ENCODE peak calls at places on chromosome 4, in seven cellular contexts. One of them, this sample, is unnamed.

GRCh38 chr4:140579278-140579677 is 10.5 kb upstream of the UCP1 start:
- DNase-seq in endothelial cell of umbilical vein: no peak
- DNase-seq in epithelial cell of esophagus: no peak
- DNase-seq in tibial artery: no peak
- DNase-seq in immature natural killer cell: no peak
- DNase-seq in GM04504: no peak
- DNase-seq in mesothelial cell of epicardium: no peak
- DNase-seq in this sample: no peak

GRCh38 chr4:72094054-72094780 is 62.4 kb downstream of the NPFFR2 start:
- DNase-seq in endothelial cell of umbilical vein: no peak
- DNase-seq in mesothelial cell of epicardium: no peak
- DNase-seq in immature natural killer cell: no peak
- DNase-seq in epithelial cell of esophagus: no peak
- DNase-seq in tibial artery: peak; percentile 21
- DNase-seq in GM04504: no peak
- DNase-seq in this sample: no peak

GRCh38 chr4:184364100-184364921 is 110.0 kb downstream of the IRF2 start:
- DNase-seq in immature natural killer cell: peak; percentile 48
- DNase-seq in tibial artery: no peak
- DNase-seq in endothelial cell of umbilical vein: no peak
- DNase-seq in epithelial cell of esophagus: no peak
- DNase-seq in GM04504: no peak
- DNase-seq in mesothelial cell of epicardium: no peak
- DNase-seq in this sample: no peak

GRCh38 chr4:8580321-8581093 is at the start of gene GPR78:
- DNase-seq in immature natural killer cell: peak; percentile 20
- DNase-seq in endothelial cell of umbilical vein: peak; percentile 36
- DNase-seq in tibial artery: no peak
- DNase-seq in mesothelial cell of epicardium: peak; percentile 95
- DNase-seq in GM04504: no peak
- DNase-seq in epithelial cell of esophagus: peak; percentile 19
- DNase-seq in this sample: no peak

GRCh38 chr4:7075962-7076693 is 8.3 kb upstream of the GRPEL1 start:
- DNase-seq in mesothelial cell of epicardium: no peak
- DNase-seq in immature natural killer cell: no peak
- DNase-seq in GM04504: peak; percentile 10
- DNase-seq in tibial artery: no peak
- DNase-seq in epithelial cell of esophagus: no peak
- DNase-seq in endothelial cell of umbilical vein: no peak
- DNase-seq in this sample: no peak

GRCh38 chr4:110196871-110197420 is 1.5 kb downstream of the ELOVL6 start:
- DNase-seq in tibial artery: peak; percentile 37
- DNase-seq in endothelial cell of umbilical vein: peak; percentile 55
- DNase-seq in epithelial cell of esophagus: peak; percentile 47
- DNase-seq in mesothelial cell of epicardium: peak; percentile 67
- DNase-seq in GM04504: no peak
- DNase-seq in immature natural killer cell: peak; percentile 61
- DNase-seq in this sample: peak; percentile 84

GRCh38 chr4:46432923-46433322 is 43.0 kb upstream of the GABRA2 start:
- DNase-seq in GM04504: no peak
- DNase-seq in endothelial cell of umbilical vein: no peak
- DNase-seq in tibial artery: no peak
- DNase-seq in mesothelial cell of epicardium: no peak
- DNase-seq in epithelial cell of esophagus: peak; percentile 6
- DNase-seq in immature natural killer cell: no peak
- DNase-seq in this sample: no peak

GRCh38 chr4:100106982-100107381 is 83.3 kb downstream of the DDIT4L start:
- DNase-seq in immature natural killer cell: peak; percentile 53
- DNase-seq in mesothelial cell of epicardium: no peak
- DNase-seq in epithelial cell of esophagus: no peak
- DNase-seq in tibial artery: no peak
- DNase-seq in endothelial cell of umbilical vein: no peak
- DNase-seq in GM04504: no peak
- DNase-seq in this sample: no peak

GRCh38 chr4:121799208-121799823 is 1.8 kb upstream of the EXOSC9 start:
- DNase-seq in GM04504: no peak
- DNase-seq in mesothelial cell of epicardium: no peak
- DNase-seq in endothelial cell of umbilical vein: no peak
- DNase-seq in immature natural killer cell: no peak
- DNase-seq in tibial artery: no peak
- DNase-seq in epithelial cell of esophagus: no peak
- DNase-seq in this sample: no peak

GRCh38 chr4:15653864-15654391 is 1.2 kb downstream of the FBXL5 start:
- DNase-seq in mesothelial cell of epicardium: no peak
- DNase-seq in immature natural killer cell: no peak
- DNase-seq in tibial artery: no peak
- DNase-seq in endothelial cell of umbilical vein: peak; percentile 72
- DNase-seq in GM04504: no peak
- DNase-seq in epithelial cell of esophagus: peak; percentile 46
- DNase-seq in this sample: no peak

GRCh38 chr4:161949941-161950725 is 213.7 kb downstream of the FSTL5 start:
- DNase-seq in immature natural killer cell: no peak
- DNase-seq in endothelial cell of umbilical vein: no peak
- DNase-seq in mesothelial cell of epicardium: no peak
- DNase-seq in tibial artery: no peak
- DNase-seq in epithelial cell of esophagus: peak; percentile 65
- DNase-seq in GM04504: no peak
- DNase-seq in this sample: no peak

GRCh38 chr4:112931001-112931400 is 118.5 kb upstream of the ANK2 start:
- DNase-seq in immature natural killer cell: no peak
- DNase-seq in mesothelial cell of epicardium: no peak
- DNase-seq in GM04504: no peak
- DNase-seq in endothelial cell of umbilical vein: no peak
- DNase-seq in epithelial cell of esophagus: no peak
- DNase-seq in tibial artery: no peak
- DNase-seq in this sample: no peak

GRCh38 chr4:100493756-100494155 is 24.1 kb downstream of the EMCN start:
- DNase-seq in epithelial cell of esophagus: peak; percentile 3
- DNase-seq in GM04504: peak; percentile 9
- DNase-seq in mesothelial cell of epicardium: no peak
- DNase-seq in tibial artery: no peak
- DNase-seq in immature natural killer cell: no peak
- DNase-seq in endothelial cell of umbilical vein: peak; percentile 24
- DNase-seq in this sample: no peak

GRCh38 chr4:150010525-150011126 is 67.6 kb upstream of the DCLK2 start:
- DNase-seq in GM04504: no peak
- DNase-seq in tibial artery: peak; percentile 36
- DNase-seq in endothelial cell of umbilical vein: peak; percentile 69
- DNase-seq in immature natural killer cell: no peak
- DNase-seq in epithelial cell of esophagus: peak; percentile 72
- DNase-seq in mesothelial cell of epicardium: peak; percentile 43
- DNase-seq in this sample: no peak

GRCh38 chr4:25672756-25673155 is 17.1 kb downstream of the SLC34A2 start:
- DNase-seq in mesothelial cell of epicardium: no peak
- DNase-seq in immature natural killer cell: no peak
- DNase-seq in epithelial cell of esophagus: no peak
- DNase-seq in endothelial cell of umbilical vein: no peak
- DNase-seq in tibial artery: no peak
- DNase-seq in GM04504: no peak
- DNase-seq in this sample: no peak

GRCh38 chr4:116925900-116926457 is 159.4 kb downstream of the TRAM1L1 start:
- DNase-seq in epithelial cell of esophagus: peak; percentile 15
- DNase-seq in mesothelial cell of epicardium: peak; percentile 66
- DNase-seq in endothelial cell of umbilical vein: no peak
- DNase-seq in immature natural killer cell: no peak
- DNase-seq in GM04504: no peak
- DNase-seq in tibial artery: no peak
- DNase-seq in this sample: no peak

GRCh38 chr4:140037353-140038030 is 116.5 kb downstream of the MAML3 start:
- DNase-seq in epithelial cell of esophagus: peak; percentile 93
- DNase-seq in GM04504: no peak
- DNase-seq in mesothelial cell of epicardium: no peak
- DNase-seq in endothelial cell of umbilical vein: peak; percentile 93
- DNase-seq in immature natural killer cell: no peak
- DNase-seq in tibial artery: no peak
- DNase-seq in this sample: no peak

GRCh38 chr4:173450281-173450680 is 51.4 kb upstream of the SCRG1 start:
- DNase-seq in epithelial cell of esophagus: peak; percentile 5
- DNase-seq in endothelial cell of umbilical vein: no peak
- DNase-seq in immature natural killer cell: no peak
- DNase-seq in GM04504: no peak
- DNase-seq in mesothelial cell of epicardium: no peak
- DNase-seq in tibial artery: no peak
- DNase-seq in this sample: no peak

GRCh38 chr4:77699731-77700210 is 94.2 kb downstream of the CXCL13 start:
- DNase-seq in GM04504: peak; percentile 51
- DNase-seq in mesothelial cell of epicardium: no peak
- DNase-seq in immature natural killer cell: no peak
- DNase-seq in tibial artery: no peak
- DNase-seq in epithelial cell of esophagus: peak; percentile 82
- DNase-seq in endothelial cell of umbilical vein: peak; percentile 87
- DNase-seq in this sample: no peak

GRCh38 chr4:75180790-75181776 is 248.2 kb downstream of the PARM1 start:
- DNase-seq in epithelial cell of esophagus: peak; percentile 22
- DNase-seq in immature natural killer cell: no peak
- DNase-seq in GM04504: no peak
- DNase-seq in endothelial cell of umbilical vein: no peak
- DNase-seq in tibial artery: no peak
- DNase-seq in mesothelial cell of epicardium: no peak
- DNase-seq in this sample: no peak

GRCh38 chr4:73862357-73862756 is 6.8 kb upstream of the CXCL1 start:
- DNase-seq in mesothelial cell of epicardium: no peak
- DNase-seq in tibial artery: no peak
- DNase-seq in epithelial cell of esophagus: peak; percentile 39
- DNase-seq in endothelial cell of umbilical vein: peak; percentile 17
- DNase-seq in immature natural killer cell: no peak
- DNase-seq in GM04504: no peak
- DNase-seq in this sample: no peak

GRCh38 chr4:125388653-125389052 is 73.9 kb downstream of the FAT4 start:
- DNase-seq in immature natural killer cell: no peak
- DNase-seq in GM04504: peak; percentile 42
- DNase-seq in endothelial cell of umbilical vein: peak; percentile 82
- DNase-seq in epithelial cell of esophagus: peak; percentile 71
- DNase-seq in tibial artery: no peak
- DNase-seq in mesothelial cell of epicardium: no peak
- DNase-seq in this sample: no peak

GRCh38 chr4:173014113-173014558 is 154.5 kb upstream of the GALNT7 start:
- DNase-seq in tibial artery: no peak
- DNase-seq in endothelial cell of umbilical vein: peak; percentile 85
- DNase-seq in immature natural killer cell: no peak
- DNase-seq in GM04504: no peak
- DNase-seq in epithelial cell of esophagus: peak; percentile 90
- DNase-seq in mesothelial cell of epicardium: no peak
- DNase-seq in this sample: no peak

GRCh38 chr4:26884486-26884988 is 23.9 kb downstream of the STIM2 start:
- DNase-seq in mesothelial cell of epicardium: no peak
- DNase-seq in epithelial cell of esophagus: no peak
- DNase-seq in immature natural killer cell: peak; percentile 59
- DNase-seq in tibial artery: no peak
- DNase-seq in GM04504: no peak
- DNase-seq in endothelial cell of umbilical vein: no peak
- DNase-seq in this sample: no peak

GRCh38 chr4:147994076-147994475 is 262.2 kb downstream of the ARHGAP10 start:
- DNase-seq in mesothelial cell of epicardium: no peak
- DNase-seq in epithelial cell of esophagus: peak; percentile 7
- DNase-seq in endothelial cell of umbilical vein: peak; percentile 66
- DNase-seq in immature natural killer cell: no peak
- DNase-seq in tibial artery: no peak
- DNase-seq in GM04504: no peak
- DNase-seq in this sample: no peak

GRCh38 chr4:139658185-139658584 is 7.4 kb upstream of the MGST2 start:
- DNase-seq in endothelial cell of umbilical vein: no peak
- DNase-seq in tibial artery: no peak
- DNase-seq in immature natural killer cell: no peak
- DNase-seq in mesothelial cell of epicardium: no peak
- DNase-seq in GM04504: no peak
- DNase-seq in epithelial cell of esophagus: peak; percentile 56
- DNase-seq in this sample: no peak